ENCODE peak calls at places on chromosomes 11 and 22, in four cellular contexts. S is HepG2, T is K562, V is GM12878. C is an unnamed sample.

GRCh38 chr22:44260216-44261035 is 52.3 kb downstream of the SHISAL1 start:
- DNase-seq in S (no peak), T (no peak), V (no peak), C (no peak)

GRCh38 chr11:1196516-1197391 is 26.1 kb upstream of the MUC5B start:
- DNase-seq in S (no peak), T (no peak), V (no peak), C (no peak)

GRCh38 chr11:22244986-22245592 is 52.2 kb downstream of the ANO5 start:
- DNase-seq in S (peak), T (peak), V (no peak), C (peak)

GRCh38 chr11:110921742-110922200 is 209.5 kb upstream of the ARHGAP20 start:
- DNase-seq in S (no peak), T (no peak), V (no peak), C (no peak)

GRCh38 chr11:7143908-7144307 is 55.1 kb downstream of the RBMXL2 start:
- DNase-seq in S (no peak), T (peak), V (no peak), C (no peak)

GRCh38 chr11:75626692-75627536 is 41.9 kb downstream of the MAP6 start:
- DNase-seq in S (no peak), T (no peak), V (no peak), C (no peak)

GRCh38 chr11:57567512-57568329 is at the start of gene UBE2L6:
- DNase-seq in S (no peak), T (peak), V (no peak), C (peak)

GRCh38 chr11:115939726-115940421 is 435.7 kb upstream of the CADM1 start:
- DNase-seq in S (no peak), T (no peak), V (no peak), C (no peak)

GRCh38 chr11:73126804-73127480 is 15.2 kb downstream of the FCHSD2 start:
- DNase-seq in S (no peak), T (no peak), V (no peak), C (no peak)

GRCh38 chr22:38075105-38075825 is 8.7 kb downstream of the SLC16A8 start:
- DNase-seq in S (no peak), T (no peak), V (no peak), C (no peak)

GRCh38 chr11:77130763-77131513 is 2.9 kb downstream of the MYO7A start:
- DNase-seq in S (peak), T (no peak), V (no peak), C (no peak)

GRCh38 chr11:19905280-19905853 is 192.7 kb downstream of the NAV2 start:
- DNase-seq in S (peak), T (peak), V (no peak), C (peak)

DNA sequence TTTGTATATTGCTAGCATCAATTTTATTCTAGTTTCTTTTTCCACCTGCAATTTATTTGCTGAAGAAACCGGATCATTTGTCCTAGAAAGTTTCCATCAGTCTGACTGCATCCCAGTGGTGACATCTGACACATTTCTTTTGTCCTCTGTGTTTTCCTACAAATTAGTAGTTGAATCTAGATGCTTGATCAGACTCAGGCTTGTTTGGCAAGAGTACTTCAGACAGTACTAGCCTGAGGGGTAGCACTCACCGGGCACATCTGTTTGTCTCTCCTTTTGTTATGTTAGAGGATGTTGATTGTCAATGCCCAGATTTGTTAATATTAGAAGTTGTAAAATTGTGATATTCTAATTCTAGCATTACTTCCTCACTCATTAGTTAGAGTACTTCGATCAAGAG is 204.8 kb downstream of the SWAP70 start:
- DNase-seq in S (no peak), T (no peak), V (no peak), C (no peak)
- TF ChIP-seq FOXM1 in S (no peak), T (no peak), V (no peak), C (no peak)

DNA sequence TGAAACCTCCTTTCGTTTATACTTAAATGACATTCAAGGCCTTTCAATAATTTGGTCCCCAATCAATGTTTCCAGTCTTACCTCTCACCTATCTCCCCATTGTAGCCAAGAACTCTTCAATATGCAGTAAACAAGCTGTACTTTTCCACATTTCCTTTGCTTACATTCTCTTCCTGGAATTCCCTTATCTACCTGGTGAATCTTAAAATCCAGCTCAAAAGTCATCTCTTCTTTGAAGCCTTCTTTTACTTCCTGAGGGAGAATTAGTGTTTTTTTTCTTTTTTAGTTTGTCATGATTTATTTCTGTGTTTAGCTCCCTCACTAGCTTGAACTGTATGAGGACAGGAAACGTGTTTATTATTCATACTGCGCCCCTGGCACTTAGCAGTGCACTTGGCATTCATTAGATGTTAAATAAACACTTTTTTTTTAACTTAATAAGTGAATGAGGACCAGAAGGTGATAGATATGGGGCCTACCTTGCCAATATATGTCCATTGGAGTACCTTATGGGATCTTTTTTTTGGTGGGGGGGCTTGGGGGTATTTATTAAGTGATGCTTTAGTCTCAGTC is 4.9 kb upstream of the PTS start:
- DNase-seq in S (no peak), T (no peak), V (no peak), C (no peak)
- TF ChIP-seq FOXK2 in S (no peak), T (no peak), V (no peak), C (no peak)

DNA sequence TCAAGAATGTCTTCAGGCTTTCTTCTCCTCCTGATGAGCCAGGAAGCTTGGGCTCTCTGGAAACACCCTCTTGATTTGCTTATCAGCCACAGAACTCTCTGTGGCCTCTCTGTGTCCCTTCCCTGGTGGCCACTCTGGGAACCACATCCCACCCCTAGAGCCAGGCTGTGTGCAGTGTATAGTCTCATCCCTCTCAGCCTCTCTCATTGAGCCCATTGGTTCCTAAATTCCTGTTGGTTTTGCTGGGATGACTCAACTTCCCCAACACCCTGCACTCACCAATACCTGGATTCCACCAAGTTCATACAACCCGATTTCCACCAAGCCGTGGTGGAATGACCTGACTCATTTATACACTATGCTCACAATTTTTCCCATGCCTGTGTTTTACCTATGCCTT is 5.2 kb downstream of the IRAG1 start:
- DNase-seq in S (no peak), T (peak), V (no peak), C (peak)
- TF ChIP-seq TARDBP in S (no peak), T (no peak), V (no peak), C (no peak)

GRCh38 chr11:70848243-70848750 is 404.1 kb downstream of the SHANK2 start:
- DNase-seq in S (no peak), T (no peak), V (no peak), C (no peak)

GRCh38 chr11:70851907-70852306 is 400.5 kb downstream of the SHANK2 start:
- DNase-seq in S (no peak), T (no peak), V (no peak), C (no peak)

GRCh38 chr11:70846781-70847400 is 405.5 kb downstream of the SHANK2 start:
- DNase-seq in S (no peak), T (no peak), V (no peak), C (no peak)

GRCh38 chr11:70851308-70851707 is 401.1 kb downstream of the SHANK2 start:
- DNase-seq in S (no peak), T (no peak), V (no peak), C (no peak)

GRCh38 chr11:70849031-70849430 is 403.3 kb downstream of the SHANK2 start:
- DNase-seq in S (no peak), T (no peak), V (no peak), C (no peak)
- TF ChIP-seq FOXM1 in S (no peak), T (no peak), V (no peak), C (no peak)

GRCh38 chr22:42270178-42270511 is 308 bp downstream of the TCF20 start:
- DNase-seq in S (no peak), T (peak), V (no peak), C (no peak)

GRCh38 chr22:42271906-42272305 is 1.5 kb upstream of the TCF20 start:
- DNase-seq in S (no peak), T (no peak), V (no peak), C (no peak)

GRCh38 chr22:42271191-42271813 is 849 bp upstream of the TCF20 start:
- DNase-seq in S (no peak), T (no peak), V (no peak), C (no peak)

GRCh38 chr22:42269407-42270177 is 861 bp downstream of the TCF20 start:
- DNase-seq in S (peak), T (peak), V (no peak), C (peak)

GRCh38 chr22:42270512-42271190 is at the start of gene TCF20:
- DNase-seq in S (peak), T (peak), V (no peak), C (peak)
- TF ChIP-seq FOXK2 in S (no peak), T (no peak), V (no peak), C (no peak)

C was measured in HEK293T.